ENCODE peak calls at places on chromosomes 7 and 10, in four cellular contexts. One of them, this sample, is unnamed.
A peak's percentile ranks its signal among the peaks of the same experiment; 100 is the strongest.

GRCh38 chr7:55052081-55052480 is 33.3 kb downstream of the EGFR start:
- DNase-seq in fibroblast of mammary gland: peak; percentile 94
- DNase-seq in astrocyte of the cerebellum: no peak
- DNase-seq in fibroblast of villous mesenchyme: no peak
- DNase-seq in this sample: peak; percentile 72

GRCh38 chr7:40001649-40002048 is 51.6 kb downstream of the CDK13 start:
- DNase-seq in fibroblast of mammary gland: no peak
- DNase-seq in astrocyte of the cerebellum: no peak
- DNase-seq in fibroblast of villous mesenchyme: no peak
- DNase-seq in this sample: no peak

GRCh38 chr7:66682350-66683093 is 53.8 kb downstream of the KCTD7 start:
- DNase-seq in fibroblast of mammary gland: peak; percentile 67
- DNase-seq in astrocyte of the cerebellum: no peak
- DNase-seq in fibroblast of villous mesenchyme: peak; percentile 40
- DNase-seq in this sample: peak; percentile 45

GRCh38 chr7:1512781-1513656 is 8.8 kb upstream of the INTS1 start:
- DNase-seq in fibroblast of mammary gland: peak; percentile 41
- DNase-seq in astrocyte of the cerebellum: no peak
- DNase-seq in fibroblast of villous mesenchyme: peak; percentile 71
- DNase-seq in this sample: peak; percentile 61

GRCh38 chr7:13988011-13988410 is 1.5 kb downstream of the ETV1 start:
- DNase-seq in fibroblast of mammary gland: peak; percentile 45
- DNase-seq in astrocyte of the cerebellum: no peak
- DNase-seq in fibroblast of villous mesenchyme: peak; percentile 82
- DNase-seq in this sample: peak; percentile 51

GRCh38 chr10:110821508-110821907 is 50.2 kb upstream of the PDCD4 start:
- DNase-seq in fibroblast of mammary gland: no peak
- DNase-seq in astrocyte of the cerebellum: no peak
- DNase-seq in fibroblast of villous mesenchyme: no peak
- DNase-seq in this sample: peak; percentile 26

GRCh38 chr10:3749011-3749410 is 36.0 kb downstream of the KLF6 start:
- DNase-seq in fibroblast of mammary gland: no peak
- DNase-seq in astrocyte of the cerebellum: no peak
- DNase-seq in fibroblast of villous mesenchyme: no peak
- DNase-seq in this sample: no peak

GRCh38 chr7:10685040-10685439 is 288.6 kb upstream of the PHF14 start:
- DNase-seq in fibroblast of mammary gland: no peak
- DNase-seq in astrocyte of the cerebellum: no peak
- DNase-seq in fibroblast of villous mesenchyme: no peak
- DNase-seq in this sample: no peak

GRCh38 chr7:45446195-45446944 is 127.8 kb upstream of the ADCY1 start:
- DNase-seq in fibroblast of mammary gland: peak; percentile 77
- DNase-seq in astrocyte of the cerebellum: no peak
- DNase-seq in fibroblast of villous mesenchyme: peak; percentile 17
- DNase-seq in this sample: no peak

GRCh38 chr10:44972874-44973306 is 5.7 kb downstream of the DEPP1 start:
- DNase-seq in fibroblast of mammary gland: no peak
- DNase-seq in astrocyte of the cerebellum: no peak
- DNase-seq in fibroblast of villous mesenchyme: no peak
- DNase-seq in this sample: no peak

DNA sequence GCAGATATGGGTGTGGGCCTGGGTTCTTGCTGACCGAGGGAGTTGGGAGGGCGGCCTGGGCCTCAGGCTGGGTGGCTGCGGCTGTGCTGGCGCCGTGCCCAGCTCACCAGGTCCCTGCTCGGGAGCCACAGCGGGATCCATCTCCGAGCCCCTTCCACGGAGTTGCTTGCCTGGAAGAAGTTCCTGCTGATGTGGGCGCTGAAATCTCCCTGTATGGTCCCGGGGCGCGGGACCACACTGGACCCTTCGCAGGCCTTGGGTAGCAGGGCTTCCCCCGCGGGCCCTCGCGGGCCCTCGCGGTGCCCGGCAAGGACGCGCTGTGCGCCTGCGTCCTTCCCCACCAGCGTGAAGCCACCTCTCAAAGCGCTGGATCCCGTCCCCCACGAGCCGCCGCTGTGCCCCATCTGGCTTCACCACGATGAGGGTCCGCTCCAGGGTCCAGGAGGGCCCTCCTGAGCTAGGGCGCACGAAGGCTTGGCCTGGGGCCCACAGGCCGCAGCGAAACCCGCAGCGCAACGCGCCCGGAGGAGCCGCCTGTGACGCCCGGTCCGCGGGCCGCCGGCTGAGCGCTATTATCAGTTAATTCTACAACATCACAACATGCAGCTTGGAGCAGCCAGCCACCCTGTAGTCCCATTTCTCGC is 31.5 kb downstream of the RAB19 start:
- DNase-seq in fibroblast of mammary gland: no peak
- DNase-seq in astrocyte of the cerebellum: no peak
- DNase-seq in fibroblast of villous mesenchyme: no peak
- DNase-seq in this sample: no peak
- H3K4me3 ChIP-seq in fibroblast of mammary gland: no peak overlapping the region
- H3K4me3 ChIP-seq in astrocyte of the cerebellum: no peak overlapping the region
- H3K4me3 ChIP-seq in fibroblast of villous mesenchyme: no peak overlapping the region
- H3K4me3 ChIP-seq in this sample: no peak overlapping the region

GRCh38 chr10:90328896-90329295 is 528.9 kb downstream of the HTR7 start:
- DNase-seq in fibroblast of mammary gland: no peak
- DNase-seq in astrocyte of the cerebellum: no peak
- DNase-seq in fibroblast of villous mesenchyme: no peak
- DNase-seq in this sample: no peak
- TF ChIP-seq CTCF in fibroblast of mammary gland: no peak
- TF ChIP-seq CTCF in astrocyte of the cerebellum: no peak
- TF ChIP-seq CTCF in fibroblast of villous mesenchyme: no peak
- TF ChIP-seq CTCF in this sample: no peak

GRCh38 chr7:77833136-77833535 is 34.6 kb downstream of the PHTF2 start:
- DNase-seq in fibroblast of mammary gland: no peak
- DNase-seq in astrocyte of the cerebellum: no peak
- DNase-seq in fibroblast of villous mesenchyme: no peak
- DNase-seq in this sample: no peak

GRCh38 chr7:77831953-77832352 is 33.4 kb downstream of the PHTF2 start:
- DNase-seq in fibroblast of mammary gland: no peak
- DNase-seq in astrocyte of the cerebellum: no peak
- DNase-seq in fibroblast of villous mesenchyme: no peak
- DNase-seq in this sample: no peak

GRCh38 chr7:77830649-77831355 is 32.2 kb downstream of the PHTF2 start:
- DNase-seq in fibroblast of mammary gland: no peak
- DNase-seq in astrocyte of the cerebellum: no peak
- DNase-seq in fibroblast of villous mesenchyme: no peak
- DNase-seq in this sample: no peak

GRCh38 chr7:77827999-77828398 is 29.4 kb downstream of the PHTF2 start:
- DNase-seq in fibroblast of mammary gland: no peak
- DNase-seq in astrocyte of the cerebellum: no peak
- DNase-seq in fibroblast of villous mesenchyme: no peak
- DNase-seq in this sample: no peak

GRCh38 chr7:77831481-77831880 is 32.9 kb downstream of the PHTF2 start:
- DNase-seq in fibroblast of mammary gland: no peak
- DNase-seq in astrocyte of the cerebellum: no peak
- DNase-seq in fibroblast of villous mesenchyme: no peak
- DNase-seq in this sample: no peak
- H3K4me3 ChIP-seq in fibroblast of mammary gland: no peak overlapping the region
- H3K4me3 ChIP-seq in astrocyte of the cerebellum: no peak overlapping the region
- H3K4me3 ChIP-seq in fibroblast of villous mesenchyme: no peak overlapping the region
- H3K4me3 ChIP-seq in this sample: no peak overlapping the region

GRCh38 chr7:107946451-107946850 is 55.5 kb downstream of the DLD start:
- DNase-seq in fibroblast of mammary gland: peak; percentile 65
- DNase-seq in astrocyte of the cerebellum: no peak
- DNase-seq in fibroblast of villous mesenchyme: no peak
- DNase-seq in this sample: peak; percentile 48
- TF ChIP-seq CTCF in fibroblast of mammary gland: no peak
- TF ChIP-seq CTCF in astrocyte of the cerebellum: no peak
- TF ChIP-seq CTCF in fibroblast of villous mesenchyme: no peak
- TF ChIP-seq CTCF in this sample: no peak

DNA sequence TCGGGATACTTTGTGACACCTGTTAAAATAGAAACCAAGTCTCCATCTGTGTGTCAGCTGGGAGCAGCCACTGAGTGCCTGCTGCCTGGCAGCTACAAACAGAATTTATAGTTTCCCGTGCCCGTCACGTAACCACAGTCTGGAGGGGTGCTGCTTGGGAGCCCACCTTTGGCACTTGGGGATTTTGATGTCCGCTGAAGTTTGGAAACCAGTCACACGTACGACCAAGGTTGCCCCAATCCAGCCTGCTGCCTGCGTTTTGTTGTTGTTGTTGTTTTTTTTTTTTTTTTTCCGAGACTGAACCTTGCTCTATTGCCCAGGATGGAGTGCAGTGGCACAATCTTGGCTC is 1.6 kb downstream of the TRRAP start:
- DNase-seq in fibroblast of mammary gland: no peak
- DNase-seq in astrocyte of the cerebellum: no peak
- DNase-seq in fibroblast of villous mesenchyme: no peak
- DNase-seq in this sample: no peak
- H3K4me3 ChIP-seq in fibroblast of mammary gland: peak overlapping the region; percentile 88
- H3K4me3 ChIP-seq in astrocyte of the cerebellum: peak overlapping the region; percentile 96
- H3K4me3 ChIP-seq in fibroblast of villous mesenchyme: peak overlapping the region; percentile 96
- H3K4me3 ChIP-seq in this sample: peak overlapping the region; percentile 94

DNA sequence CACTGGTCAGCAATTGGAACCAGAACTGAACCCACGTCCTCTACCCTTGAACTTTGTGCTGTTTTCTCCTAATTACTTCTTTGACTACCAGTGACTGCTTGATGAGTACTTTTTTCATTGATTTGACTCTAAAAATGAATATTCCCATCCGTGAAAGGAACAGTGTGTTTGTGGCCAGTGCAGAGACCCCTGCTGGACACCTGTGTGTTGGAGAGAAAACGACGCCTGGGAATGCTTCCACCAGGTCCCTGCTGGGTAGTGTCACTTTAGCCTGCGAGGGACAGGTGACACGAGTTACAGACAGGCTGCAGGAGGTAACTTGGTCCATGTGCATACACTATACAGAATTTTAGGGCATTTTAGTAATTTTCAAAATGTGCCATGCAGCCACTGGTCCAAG is 6.8 kb upstream of the GJD4 start:
- DNase-seq in fibroblast of mammary gland: no peak
- DNase-seq in astrocyte of the cerebellum: no peak
- DNase-seq in fibroblast of villous mesenchyme: peak; percentile 15
- DNase-seq in this sample: no peak
- TF ChIP-seq CTCF in fibroblast of mammary gland: peak; percentile 45
- TF ChIP-seq CTCF in astrocyte of the cerebellum: peak; percentile 64
- TF ChIP-seq CTCF in fibroblast of villous mesenchyme: peak; percentile 58
- TF ChIP-seq CTCF in this sample: peak; percentile 51

DNA sequence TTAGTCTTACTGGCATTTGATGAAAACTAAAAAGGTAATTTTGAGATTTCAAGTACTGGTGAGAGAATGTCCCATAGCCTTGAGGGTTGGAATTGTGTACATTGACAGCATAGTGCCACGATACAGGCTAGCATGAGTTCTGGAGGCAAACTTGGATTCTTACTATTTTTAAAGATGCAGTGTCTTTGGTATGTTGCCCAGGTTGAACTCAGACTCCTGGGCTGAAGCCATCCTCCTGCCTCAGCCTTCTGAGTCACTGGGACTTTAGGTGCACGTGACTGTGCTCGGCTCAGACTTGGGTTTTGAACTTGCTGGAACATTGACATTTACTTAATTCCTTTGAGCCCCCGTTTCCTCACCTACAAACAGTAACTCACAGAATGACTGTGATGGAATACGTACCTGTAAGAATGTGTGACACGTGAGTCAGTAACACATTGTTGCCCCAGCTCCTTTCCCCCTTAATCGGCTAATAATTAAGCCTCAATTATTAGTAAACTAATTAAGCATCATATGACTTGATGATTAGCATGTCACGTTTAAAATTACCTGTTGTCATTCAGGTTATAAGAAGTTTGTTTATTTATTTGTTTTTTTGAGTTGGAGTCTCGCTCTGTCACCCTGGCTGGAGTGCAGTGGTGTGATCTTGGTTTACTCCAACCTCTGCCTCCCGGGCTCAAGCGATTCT is 10.6 kb downstream of the DNAJB6 start:
- DNase-seq in fibroblast of mammary gland: peak; percentile 95
- DNase-seq in astrocyte of the cerebellum: peak; percentile 77
- DNase-seq in fibroblast of villous mesenchyme: peak; percentile 65
- DNase-seq in this sample: peak; percentile 93
- H3K4me3 ChIP-seq in fibroblast of mammary gland: peak overlapping the region; percentile 34
- H3K4me3 ChIP-seq in astrocyte of the cerebellum: no peak overlapping the region
- H3K4me3 ChIP-seq in fibroblast of villous mesenchyme: no peak overlapping the region
- H3K4me3 ChIP-seq in this sample: peak overlapping the region; percentile 55

GRCh38 chr10:129274928-129275474 is 192.0 kb upstream of the MGMT start:
- DNase-seq in fibroblast of mammary gland: no peak
- DNase-seq in astrocyte of the cerebellum: no peak
- DNase-seq in fibroblast of villous mesenchyme: no peak
- DNase-seq in this sample: no peak
- TF ChIP-seq CTCF in fibroblast of mammary gland: no peak
- TF ChIP-seq CTCF in astrocyte of the cerebellum: no peak
- TF ChIP-seq CTCF in fibroblast of villous mesenchyme: no peak
- TF ChIP-seq CTCF in this sample: peak; percentile 7

GRCh38 chr10:92742331-92743228 is 52.8 kb downstream of the HHEX start:
- DNase-seq in fibroblast of mammary gland: no peak
- DNase-seq in astrocyte of the cerebellum: no peak
- DNase-seq in fibroblast of villous mesenchyme: no peak
- DNase-seq in this sample: no peak
- H3K4me3 ChIP-seq in fibroblast of mammary gland: no peak overlapping the region
- H3K4me3 ChIP-seq in astrocyte of the cerebellum: no peak overlapping the region
- H3K4me3 ChIP-seq in fibroblast of villous mesenchyme: no peak overlapping the region
- H3K4me3 ChIP-seq in this sample: no peak overlapping the region

This sample was measured in fibroblast of the aortic adventitia.